ENCODE peak calls at places on chromosomes 3 and 15, in eight cellular contexts. X is AG09309; G is kidney epithelial cell; U is GM20000; D is ovary; T is fibroblast of lung; A is endothelial cell; F is CD4-positive, alpha-beta T cell. O is an unnamed sample.

GRCh38 chr3:101913173-101913572 is 63.9 kb downstream of the NFKBIZ start:
- DNase-seq in X (no peak), G (no peak), U (no peak), D (no peak), T (peak), A (no peak), F (no peak), O (no peak)

GRCh38 chr15:98658831-98659699 is 10.7 kb downstream of the IGF1R start:
- DNase-seq in X (no peak), G (no peak), U (peak), D (peak), T (no peak), A (peak), F (no peak), O (no peak)

GRCh38 chr3:160951677-160952487 is 153.3 kb downstream of the B3GALNT1 start:
- DNase-seq in X (no peak), G (no peak), U (no peak), D (no peak), T (no peak), A (no peak), F (no peak), O (no peak)

GRCh38 chr3:153599685-153600084 is 437.7 kb downstream of the RAP2B start:
- DNase-seq in X (peak), G (peak), U (no peak), D (no peak), T (peak), A (no peak), F (no peak), O (no peak)

GRCh38 chr3:150699068-150699635 is 4.6 kb downstream of the ERICH6 start:
- DNase-seq in X (no peak), G (no peak), U (no peak), D (no peak), T (peak), A (no peak), F (no peak), O (no peak)

GRCh38 chr15:46682969-46683791 is 1034.1 kb upstream of the SEMA6D start:
- DNase-seq in X (no peak), G (no peak), U (no peak), D (no peak), T (no peak), A (no peak), F (no peak), O (no peak)

GRCh38 chr3:9669720-9670432 is 20.6 kb downstream of the MTMR14 start:
- DNase-seq in X (no peak), G (no peak), U (no peak), D (peak), T (no peak), A (no peak), F (no peak), O (no peak)

GRCh38 chr3:20511863-20512262 is 325.9 kb upstream of the SGO1 start:
- DNase-seq in X (peak), G (peak), U (peak), D (no peak), T (peak), A (peak), F (no peak), O (no peak)

GRCh38 chr3:52682016-52682415 is 3.7 kb downstream of the PBRM1 start:
- DNase-seq in X (no peak), G (peak), U (peak), D (peak), T (peak), A (no peak), F (no peak), O (peak)

GRCh38 chr15:71651750-71652186 is 158.6 kb upstream of the NR2E3 start:
- DNase-seq in X (peak), G (peak), U (peak), D (no peak), T (peak), A (peak), F (no peak), O (no peak)

GRCh38 chr3:68893600-68894239 is 38.6 kb downstream of the TAFA4 start:
- DNase-seq in X (peak), G (no peak), U (peak), D (no peak), T (peak), A (no peak), F (no peak), O (no peak)

GRCh38 chr3:138381413-138381901 is 33.1 kb downstream of the MRAS start:
- DNase-seq in X (no peak), G (no peak), U (no peak), D (peak), T (peak), A (no peak), F (no peak), O (no peak)

GRCh38 chr3:112413722-112414121 is 80.8 kb downstream of the CD200 start:
- DNase-seq in X (no peak), G (no peak), U (no peak), D (no peak), T (no peak), A (no peak), F (no peak), O (no peak)

GRCh38 chr15:58545307-58546065 is 113.7 kb downstream of the LIPC start:
- DNase-seq in X (no peak), G (no peak), U (no peak), D (no peak), T (peak), A (no peak), F (no peak), O (no peak)

GRCh38 chr15:98733098-98733497 is 84.8 kb downstream of the IGF1R start:
- DNase-seq in X (no peak), G (no peak), U (no peak), D (no peak), T (no peak), A (no peak), F (no peak), O (no peak)

GRCh38 chr3:191356586-191357439 is 26.5 kb upstream of the UTS2B start:
- DNase-seq in X (no peak), G (peak), U (no peak), D (peak), T (peak), A (no peak), F (no peak), O (no peak)

GRCh38 chr15:68028137-68028771 is 25.9 kb upstream of the PIAS1 start:
- DNase-seq in X (no peak), G (no peak), U (no peak), D (no peak), T (peak), A (no peak), F (no peak), O (no peak)

GRCh38 chr3:78992400-78992799 is 775.4 kb downstream of the ROBO1 start:
- DNase-seq in X (no peak), G (no peak), U (no peak), D (no peak), T (no peak), A (no peak), F (no peak), O (no peak)

GRCh38 chr3:39184081-39184967 is 8.1 kb downstream of the XIRP1 start:
- DNase-seq in X (no peak), G (no peak), U (peak), D (no peak), T (no peak), A (no peak), F (no peak), O (no peak)

GRCh38 chr3:46361408-46362283 is 7.7 kb downstream of the CCR2 start:
- DNase-seq in X (no peak), G (no peak), U (no peak), D (no peak), T (no peak), A (no peak), F (no peak), O (no peak)

GRCh38 chr15:69104050-69104750 is 56.2 kb upstream of the GLCE start:
- DNase-seq in X (no peak), G (no peak), U (peak), D (no peak), T (no peak), A (no peak), F (no peak), O (no peak)

GRCh38 chr3:107740992-107741896 is 218.5 kb downstream of the BBX start:
- DNase-seq in X (no peak), G (no peak), U (no peak), D (no peak), T (peak), A (no peak), F (no peak), O (no peak)

GRCh38 chr15:54815546-54815945 is 381.2 kb downstream of the RSL24D1 start:
- DNase-seq in X (no peak), G (no peak), U (no peak), D (no peak), T (no peak), A (no peak), F (no peak), O (no peak)

GRCh38 chr3:188780188-188781147 is 391.3 kb upstream of the TPRG1 start:
- DNase-seq in X (no peak), G (no peak), U (no peak), D (peak), T (peak), A (no peak), F (no peak), O (no peak)

GRCh38 chr3:82130056-82130455 is 368.6 kb upstream of the GBE1 start:
- DNase-seq in X (no peak), G (no peak), U (no peak), D (no peak), T (no peak), A (no peak), F (no peak), O (no peak)

GRCh38 chr3:72889310-72890165 is 1.7 kb downstream of the GXYLT2 start:
- DNase-seq in X (no peak), G (no peak), U (no peak), D (no peak), T (no peak), A (no peak), F (no peak), O (no peak)

GRCh38 chr3:22371592-22372291 is 620.7 kb upstream of the ZNF385D start:
- DNase-seq in X (no peak), G (no peak), U (no peak), D (no peak), T (no peak), A (peak), F (no peak), O (no peak)

GRCh38 chr15:73912030-73912596 is 14.1 kb upstream of the LOXL1 start:
- DNase-seq in X (no peak), G (no peak), U (no peak), D (no peak), T (no peak), A (no peak), F (no peak), O (no peak)

GRCh38 chr3:179860275-179861107 is 176.2 kb downstream of the PEX5L start:
- DNase-seq in X (no peak), G (no peak), U (no peak), D (no peak), T (no peak), A (no peak), F (no peak), O (no peak)

GRCh38 chr15:68729789-68730201 is 90.9 kb downstream of the ANP32A start:
- DNase-seq in X (no peak), G (peak), U (no peak), D (peak), T (peak), A (peak), F (no peak), O (no peak)

GRCh38 chr15:64883997-64884511 is 27.6 kb upstream of the ANKDD1A start:
- DNase-seq in X (no peak), G (peak), U (peak), D (no peak), T (peak), A (no peak), F (peak), O (peak)
- TF ChIP-seq CTCF in X (no peak), G (no peak), U (no peak), D (no peak), T (no peak), A (no peak), F (no peak), O (no peak)

GRCh38 chr15:99961011-99961441 is 227.8 kb upstream of the LYSMD4 start:
- DNase-seq in X (no peak), G (no peak), U (no peak), D (peak), T (no peak), A (peak), F (no peak), O (no peak)
- TF ChIP-seq CTCF in X (peak), G (no peak), U (no peak), D (no peak), T (no peak), A (peak), F (no peak), O (no peak)

GRCh38 chr3:84825817-84826216 is 133.0 kb upstream of the CADM2 start:
- DNase-seq in X (no peak), G (no peak), U (no peak), D (no peak), T (no peak), A (no peak), F (no peak), O (no peak)
- TF ChIP-seq CTCF in X (no peak), G (no peak), U (no peak), D (no peak), T (no peak), A (no peak), F (no peak), O (no peak)

GRCh38 chr3:127994011-127994410 is 58.2 kb upstream of the SEC61A1 start:
- DNase-seq in X (no peak), G (no peak), U (no peak), D (no peak), T (no peak), A (no peak), F (no peak), O (no peak)
- TF ChIP-seq CTCF in X (no peak), G (no peak), U (no peak), D (no peak), T (no peak), A (no peak), F (no peak), O (no peak)

GRCh38 chr15:77094397-77095030 is 23.6 kb upstream of the TSPAN3 start:
- DNase-seq in X (no peak), G (no peak), U (no peak), D (no peak), T (no peak), A (no peak), F (no peak), O (no peak)
- TF ChIP-seq CTCF in X (peak), G (no peak), U (no peak), D (no peak), T (no peak), A (no peak), F (no peak), O (no peak)

DNA sequence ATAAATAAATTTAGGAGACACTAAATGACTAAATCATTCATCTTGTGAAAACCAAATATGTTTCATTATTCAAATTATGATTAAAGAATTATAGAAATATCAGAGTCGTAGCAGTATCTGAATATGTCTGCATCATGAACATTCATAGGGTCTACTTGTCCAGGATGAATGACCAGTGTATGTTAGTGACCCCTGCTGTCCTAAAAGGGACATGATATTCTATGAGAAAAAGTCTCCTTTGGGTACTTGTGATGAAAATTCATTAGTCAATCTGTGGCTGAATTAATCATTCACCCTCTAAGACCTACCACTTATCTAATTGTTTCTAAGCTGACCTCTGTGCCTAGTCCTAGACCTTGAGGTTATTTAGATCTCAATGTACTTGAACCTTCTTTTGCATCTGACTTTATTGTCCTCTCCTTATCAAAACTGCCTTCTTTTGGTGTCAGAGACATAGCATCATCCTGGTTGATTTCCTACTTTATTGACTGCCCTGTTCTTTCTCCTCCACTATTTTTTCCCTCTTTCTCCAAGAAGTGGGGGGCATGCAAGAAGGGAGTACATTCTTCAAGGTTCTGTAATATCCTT is 799.3 kb downstream of the DIPK2A start:
- DNase-seq in X (peak), G (peak), U (no peak), D (no peak), T (peak), A (no peak), F (no peak), O (no peak)
- TF ChIP-seq CTCF in X (peak), G (peak), U (no peak), D (no peak), T (peak), A (peak), F (no peak), O (no peak)

O was measured in omental fat pad.